ENCODE peak calls at places on chromosomes 5 and 9, in ten cellular contexts. F is HuH-7, P is HTR-8/SVneo, Z is mucosa of descending colon, Y is germinal center, V is skeletal muscle cell, B is pancreas, O is Calu3, A is fibroblast of mammary gland, T is AG08395. D is an unnamed sample.

GRCh38 chr5:178323961-178324360 is 91.4 kb upstream of the PHYKPL start:
- DNase-seq in O (no peak), A (no peak), B (no peak), P (no peak), Y (peak), V (no peak), Z (no peak), F (no peak), T (no peak), D (no peak)

GRCh38 chr5:10520716-10521115 is 43.2 kb upstream of the ANKRD33B start:
- DNase-seq in Z (no peak), B (no peak), Y (no peak), A (no peak), F (no peak), T (no peak), P (no peak), O (no peak), V (no peak), D (no peak)

GRCh38 chr5:168680395-168680794 is 101.2 kb upstream of the PANK3 start:
- DNase-seq in T (no peak), B (no peak), P (no peak), O (no peak), V (no peak), A (no peak), Y (no peak), Z (no peak), F (no peak), D (no peak)

GRCh38 chr5:74409166-74409706 is 231.3 kb downstream of the ENC1 start:
- DNase-seq in Y (no peak), B (peak), P (no peak), T (no peak), Z (no peak), V (no peak), F (no peak), O (no peak), A (no peak), D (no peak)

GRCh38 chr5:44862808-44863207 is 54.1 kb downstream of the MRPS30 start:
- DNase-seq in Y (no peak), T (no peak), Z (no peak), A (peak), O (no peak), V (no peak), P (peak), F (no peak), B (no peak), D (no peak)

GRCh38 chr9:123356851-123357747 is 1.1 kb downstream of the CRB2 start:
- DNase-seq in T (no peak), P (no peak), F (no peak), Y (no peak), B (no peak), Z (peak), V (no peak), A (no peak), O (no peak), D (no peak)

GRCh38 chr5:119187776-119188529 is 117.1 kb downstream of the DMXL1 start:
- DNase-seq in V (no peak), Y (no peak), B (no peak), O (no peak), T (no peak), Z (no peak), F (no peak), P (no peak), A (no peak), D (no peak)

GRCh38 chr9:70590264-70590646 is 175.8 kb upstream of the KLF9 start:
- DNase-seq in B (no peak), T (peak), A (peak), P (no peak), Y (no peak), Z (no peak), V (peak), O (no peak), F (no peak), D (peak)

GRCh38 chr9:134243778-134244467 is 79.6 kb upstream of the RNU6ATAC start:
- DNase-seq in O (no peak), A (peak), F (no peak), Y (peak), T (peak), B (no peak), Z (no peak), V (no peak), P (no peak), D (no peak)

GRCh38 chr9:133614678-133615077 is 5.5 kb upstream of the FAM163B start:
- DNase-seq in V (no peak), T (no peak), F (no peak), O (no peak), Z (no peak), Y (no peak), A (no peak), P (no peak), B (no peak), D (no peak)

GRCh38 chr5:6359941-6360683 is 18.2 kb downstream of the MED10 start:
- DNase-seq in F (no peak), V (no peak), Z (no peak), A (no peak), P (no peak), O (no peak), Y (no peak), T (no peak), B (peak), D (no peak)

GRCh38 chr9:106052735-106053134 is 358.4 kb downstream of the TMEM38B start:
- DNase-seq in A (no peak), B (no peak), Z (no peak), F (no peak), V (no peak), T (no peak), Y (no peak), O (no peak), P (no peak), D (no peak)

GRCh38 chr5:126198509-126198908 is 224.7 kb upstream of the GRAMD2B start:
- DNase-seq in O (no peak), B (no peak), F (no peak), V (no peak), T (no peak), Z (no peak), A (no peak), Y (no peak), P (no peak), D (no peak)

GRCh38 chr5:171606414-171607024 is 179.1 kb upstream of the SMIM23 start:
- DNase-seq in Y (no peak), P (no peak), O (no peak), F (no peak), T (no peak), B (no peak), Z (no peak), A (peak), V (no peak), D (no peak)

GRCh38 chr9:131748411-131748955 is 8.6 kb upstream of the RAPGEF1 start:
- DNase-seq in A (no peak), F (no peak), P (no peak), O (no peak), Z (no peak), V (no peak), T (no peak), Y (no peak), B (no peak), D (no peak)

GRCh38 chr9:128747233-128747632 is 23.3 kb upstream of the ZDHHC12 start:
- DNase-seq in Z (no peak), B (no peak), T (no peak), F (no peak), Y (no peak), A (no peak), P (no peak), V (no peak), O (no peak), D (no peak)

D was measured in stromal cell of bone marrow.